ENCODE peak calls at places on chromosome 20, in nine cellular contexts. T is CD4-positive, alpha-beta memory T cell; R is Right ventricle myocardium superior; J is fibroblast of mammary gland; H is occipital lobe; K is HTR-8/SVneo; Q is glutamatergic neuron; I is T-helper 2 cell; W is neuronal stem cell. G is an unnamed sample.

GRCh38 chr20:51529027-51529749 is 13.3 kb downstream of the NFATC2 start:
- DNase-seq in I (peak; percentile 90), T (peak; percentile 29), J (peak; percentile 14), K (no peak), Q (no peak), R (no peak), H (no peak), W (no peak), G (peak; percentile 70)

GRCh38 chr20:8094415-8094818 is 37.6 kb upstream of the PLCB1 start:
- DNase-seq in J (peak; percentile 78), Q (no peak), I (no peak), W (no peak), H (peak; percentile 20), T (no peak), R (peak; percentile 79), K (no peak), G (no peak)

GRCh38 chr20:11921326-11921725 is 3.6 kb downstream of the BTBD3 start:
- DNase-seq in T (no peak), J (no peak), I (no peak), H (no peak), R (no peak), W (no peak), Q (peak; percentile 29), K (no peak), G (no peak)

GRCh38 chr20:61967300-61967699 is 98.4 kb downstream of the TAF4 start:
- DNase-seq in J (no peak), W (no peak), I (no peak), Q (no peak), H (no peak), K (no peak), R (no peak), T (no peak), G (no peak)

GRCh38 chr20:62352402-62353288 is 14.5 kb downstream of the LAMA5 start:
- DNase-seq in I (no peak), H (peak; percentile 57), K (no peak), T (no peak), J (peak; percentile 11), W (no peak), R (peak; percentile 89), Q (peak; percentile 19), G (no peak)

GRCh38 chr20:36152266-36152665 is 2.3 kb upstream of the EPB41L1 start:
- DNase-seq in H (no peak), Q (peak; percentile 66), R (peak; percentile 51), K (no peak), W (no peak), I (no peak), T (no peak), J (no peak), G (no peak)

GRCh38 chr20:53639647-53640440 is 46.2 kb upstream of the ZNF217 start:
- DNase-seq in R (no peak), I (no peak), J (no peak), T (no peak), K (no peak), H (no peak), Q (no peak), W (no peak), G (no peak)

GRCh38 chr20:45450097-45450818 is 19.3 kb upstream of the WFDC2 start:
- DNase-seq in H (no peak), W (no peak), R (no peak), T (peak; percentile 47), Q (no peak), I (peak; percentile 62), J (peak; percentile 62), K (peak; percentile 72), G (peak; percentile 44)

GRCh38 chr20:2108987-2109386 is 7.4 kb downstream of the STK35 start:
- DNase-seq in R (no peak), K (peak; percentile 69), J (peak; percentile 69), T (no peak), H (no peak), W (no peak), I (no peak), Q (no peak), G (no peak)

GRCh38 chr20:5471368-5471767 is 154.6 kb upstream of the PROKR2 start:
- DNase-seq in J (no peak), T (no peak), R (no peak), Q (no peak), K (no peak), H (no peak), I (no peak), W (no peak), G (no peak)

GRCh38 chr20:31720486-31721407 is 1.9 kb downstream of the BCL2L1 start:
- DNase-seq in Q (peak; percentile 55), W (no peak), H (no peak), T (peak; percentile 15), J (no peak), I (peak; percentile 56), R (no peak), K (no peak), G (no peak)

GRCh38 chr20:34516874-34517542 is 786 bp downstream of the DYNLRB1 start:
- DNase-seq in T (no peak), I (peak; percentile 56), H (peak; percentile 42), R (peak; percentile 54), K (peak; percentile 24), W (no peak), Q (peak; percentile 29), J (no peak), G (no peak)

GRCh38 chr20:56429496-56429895 is 17.4 kb downstream of the CASS4 start:
- DNase-seq in J (peak; percentile 73), Q (no peak), H (no peak), I (no peak), W (no peak), T (no peak), R (no peak), K (peak; percentile 61), G (no peak)

GRCh38 chr20:46638367-46639274 is 12.6 kb downstream of the SLC13A3 start:
- DNase-seq in T (no peak), R (no peak), W (no peak), K (no peak), H (no peak), I (no peak), Q (no peak), J (no peak), G (peak; percentile 78)

GRCh38 chr20:6086868-6087267 is 33.0 kb upstream of the LRRN4 start:
- DNase-seq in Q (no peak), J (no peak), T (no peak), K (no peak), H (no peak), I (no peak), R (no peak), W (no peak), G (no peak)

GRCh38 chr20:40651121-40651520 is 37.9 kb downstream of the MAFB start:
- DNase-seq in W (no peak), Q (no peak), R (no peak), T (no peak), H (no peak), I (no peak), K (peak; percentile 44), J (peak; percentile 26), G (peak; percentile 74)

GRCh38 chr20:51815383-51816076 is 13.2 kb upstream of the SALL4 start:
- DNase-seq in I (no peak), R (no peak), W (no peak), K (no peak), J (no peak), T (no peak), Q (no peak), H (no peak), G (no peak)

GRCh38 chr20:46913329-46914044 is 18.8 kb downstream of the EYA2 start:
- DNase-seq in H (no peak), I (no peak), Q (no peak), T (no peak), W (no peak), K (no peak), R (no peak), J (no peak), G (no peak)

GRCh38 chr20:38961530-38962043 is 557 bp upstream of the DHX35 start:
- DNase-seq in W (no peak), K (peak; percentile 35), T (no peak), R (no peak), H (no peak), Q (no peak), J (no peak), I (peak; percentile 35), G (no peak)

GRCh38 chr20:43749734-43750294 is 23.0 kb upstream of the GTSF1L start:
- DNase-seq in R (peak; percentile 88), J (peak; percentile 49), T (peak; percentile 62), Q (peak; percentile 93), I (peak; percentile 62), H (peak; percentile 13), K (peak; percentile 97), W (peak; percentile 70), G (peak; percentile 17)

GRCh38 chr20:32019156-32019510 is 8.9 kb downstream of the CCM2L start:
- DNase-seq in W (peak; percentile 24), I (no peak), J (no peak), R (peak; percentile 42), Q (no peak), H (no peak), T (no peak), K (peak; percentile 52), G (no peak)

GRCh38 chr20:845967-846893 is 12.7 kb downstream of the FAM110A start:
- DNase-seq in R (peak; percentile 61), W (no peak), Q (no peak), T (no peak), H (no peak), K (no peak), I (peak; percentile 45), J (no peak), G (no peak)

GRCh38 chr20:22341508-22341907 is 242.9 kb downstream of the FOXA2 start:
- DNase-seq in W (no peak), I (no peak), T (no peak), Q (no peak), J (peak; percentile 34), R (no peak), K (no peak), H (no peak), G (no peak)

GRCh38 chr20:57647933-57648785 is 27.9 kb upstream of the ZBP1 start:
- DNase-seq in W (no peak), I (no peak), H (no peak), R (no peak), Q (no peak), J (no peak), K (no peak), T (no peak), G (no peak)

GRCh38 chr20:278607-279571 is 11.7 kb downstream of the C20orf96 start:
- DNase-seq in R (peak; percentile 68), H (no peak), I (no peak), K (no peak), Q (peak; percentile 61), W (no peak), J (no peak), T (peak; percentile 33), G (no peak)

GRCh38 chr20:31666258-31667042 is 28.7 kb downstream of the COX4I2 start:
- DNase-seq in H (peak; percentile 26), R (peak; percentile 64), W (no peak), Q (no peak), T (peak; percentile 43), K (no peak), I (peak; percentile 51), J (peak; percentile 65), G (peak; percentile 98)

GRCh38 chr20:6709865-6710595 is 57.5 kb upstream of the BMP2 start:
- DNase-seq in R (no peak), H (no peak), W (no peak), Q (no peak), I (no peak), K (no peak), T (no peak), J (no peak), G (no peak)

GRCh38 chr20:48583171-48583570 is 244.6 kb downstream of the PREX1 start:
- DNase-seq in J (no peak), Q (no peak), R (no peak), W (no peak), I (no peak), H (no peak), T (no peak), K (no peak), G (no peak)

GRCh38 chr20:3431109-3431508 is 23.6 kb upstream of the DNAAF9 start:
- DNase-seq in H (no peak), Q (no peak), W (no peak), I (no peak), K (no peak), J (no peak), R (no peak), T (no peak), G (no peak)

GRCh38 chr20:64039293-64040160 is 3.5 kb downstream of the C20orf204 start:
- DNase-seq in H (no peak), R (no peak), W (no peak), J (no peak), I (no peak), T (no peak), K (no peak), Q (no peak), G (no peak)

GRCh38 chr20:38295811-38296210 is 8.1 kb upstream of the BPI start:
- DNase-seq in J (no peak), K (no peak), W (no peak), Q (no peak), H (no peak), T (no peak), R (no peak), I (no peak), G (no peak)